ENCODE peak calls at places on chromosomes 3 and 15, in eight cellular contexts. F, H, D, R, P, L, Y and N are unnamed samples.
A peak's percentile ranks its signal among the peaks of the same experiment; 100 is the strongest.

GRCh38 chr15:77633134-77633912 is 611 bp upstream of the LINGO1 start:
- DNase-seq in R (peak; percentile 95), L (peak; percentile 72), Y (peak; percentile 97), F (peak; percentile 74), H (peak; percentile 93), D (peak; percentile 96), P (peak; percentile 85), N (peak; percentile 69)

GRCh38 chr3:6962796-6963195 is 101.9 kb downstream of the GRM7 start:
- DNase-seq in D (no peak), P (no peak), L (no peak), H (no peak), F (no peak), Y (no peak), R (peak; percentile 8), N (no peak)

GRCh38 chr15:43799945-43800285 is at the start of gene SERINC4:
- DNase-seq in Y (peak; percentile 66), R (no peak), L (no peak), F (no peak), P (no peak), H (no peak), D (no peak), N (peak; percentile 33)

GRCh38 chr3:129614927-129615363 is 8.5 kb upstream of the PLXND1 start:
- DNase-seq in Y (no peak), R (no peak), H (peak; percentile 50), F (no peak), P (no peak), D (no peak), L (no peak), N (no peak)

GRCh38 chr3:20246662-20247061 is 60.7 kb upstream of the SGO1 start:
- DNase-seq in P (no peak), Y (no peak), D (no peak), R (no peak), F (no peak), L (peak; percentile 43), H (no peak), N (no peak)

GRCh38 chr3:30112904-30113484 is 493.4 kb upstream of the TGFBR2 start:
- DNase-seq in F (peak; percentile 23), P (peak; percentile 85), R (peak; percentile 57), H (peak; percentile 70), D (peak; percentile 71), L (peak; percentile 36), Y (peak; percentile 54), N (peak; percentile 45)

GRCh38 chr3:127053979-127054378 is 71.1 kb downstream of the PLXNA1 start:
- DNase-seq in H (no peak), P (no peak), Y (no peak), L (no peak), F (no peak), D (no peak), R (no peak), N (no peak)

GRCh38 chr15:81155375-81156218 is 21.5 kb downstream of the CFAP161 start:
- DNase-seq in L (peak; percentile 82), P (peak; percentile 62), Y (peak; percentile 47), F (peak; percentile 45), H (peak; percentile 80), D (peak; percentile 49), R (peak; percentile 63), N (peak; percentile 62)

GRCh38 chr3:66407281-66408218 is 93.3 kb downstream of the LRIG1 start:
- DNase-seq in H (peak; percentile 64), Y (peak; percentile 67), L (peak; percentile 38), F (peak; percentile 19), R (peak; percentile 74), P (peak; percentile 67), D (peak; percentile 79), N (peak; percentile 78)

GRCh38 chr3:23314981-23315805 is 112.1 kb downstream of the UBE2E2 start:
- DNase-seq in F (no peak), R (no peak), H (peak; percentile 18), Y (no peak), L (no peak), P (peak; percentile 8), D (no peak), N (no peak)

GRCh38 chr3:8532251-8532831 is 30.7 kb downstream of the LMCD1 start:
- DNase-seq in P (peak; percentile 80), F (no peak), R (no peak), Y (no peak), L (no peak), H (peak; percentile 92), D (no peak), N (no peak)

GRCh38 chr3:194212869-194213320 is 76.9 kb downstream of the HES1 start:
- DNase-seq in P (no peak), R (no peak), D (peak; percentile 94), H (no peak), L (no peak), Y (peak; percentile 84), F (no peak), N (no peak)

GRCh38 chr3:197889204-197889930 is 60.6 kb upstream of the RPL35A start:
- DNase-seq in L (no peak), H (no peak), D (peak; percentile 60), R (peak; percentile 34), F (peak; percentile 8), P (peak; percentile 69), Y (peak; percentile 62), N (no peak)

GRCh38 chr3:187935623-187936156 is 190.4 kb upstream of the BCL6 start:
- DNase-seq in D (no peak), P (no peak), F (no peak), H (no peak), R (no peak), Y (no peak), L (peak; percentile 80), N (peak; percentile 91)

GRCh38 chr3:52155912-52156311 is 1.7 kb upstream of the POC1A start:
- DNase-seq in P (no peak), L (no peak), D (no peak), F (no peak), R (no peak), Y (no peak), H (no peak), N (no peak)

GRCh38 chr3:129608087-129608935 is 1.8 kb upstream of the PLXND1 start:
- DNase-seq in F (no peak), Y (peak; percentile 63), R (peak; percentile 44), D (peak; percentile 78), L (no peak), H (peak; percentile 48), P (peak; percentile 6), N (peak; percentile 58)

GRCh38 chr15:55344206-55344605 is 25.2 kb downstream of the PIGB start:
- DNase-seq in L (no peak), R (no peak), D (peak; percentile 74), F (no peak), Y (peak; percentile 34), P (no peak), H (peak; percentile 45), N (no peak)
- TF ChIP-seq EZH2phosphoT487 in L (no peak), R (no peak), D (no peak), F (no peak), Y (no peak), P (no peak), H (no peak), N (no peak)

GRCh38 chr15:38846351-38846750 is 281.7 kb upstream of the RASGRP1 start:
- DNase-seq in R (no peak), D (no peak), H (peak; percentile 31), Y (no peak), L (no peak), P (no peak), F (no peak), N (no peak)
- H3K4me1 ChIP-seq in R (peaks cover 14% of the 10 kb centered on the region), D (no peaks in the 10 kb centered on the region), H (peaks cover 55% of the 10 kb centered on the region), Y (no peaks in the 10 kb centered on the region), L (no peaks in the 10 kb centered on the region), P (no peaks in the 10 kb centered on the region), F (no peaks in the 10 kb centered on the region), N (no peaks in the 10 kb centered on the region)

DNA sequence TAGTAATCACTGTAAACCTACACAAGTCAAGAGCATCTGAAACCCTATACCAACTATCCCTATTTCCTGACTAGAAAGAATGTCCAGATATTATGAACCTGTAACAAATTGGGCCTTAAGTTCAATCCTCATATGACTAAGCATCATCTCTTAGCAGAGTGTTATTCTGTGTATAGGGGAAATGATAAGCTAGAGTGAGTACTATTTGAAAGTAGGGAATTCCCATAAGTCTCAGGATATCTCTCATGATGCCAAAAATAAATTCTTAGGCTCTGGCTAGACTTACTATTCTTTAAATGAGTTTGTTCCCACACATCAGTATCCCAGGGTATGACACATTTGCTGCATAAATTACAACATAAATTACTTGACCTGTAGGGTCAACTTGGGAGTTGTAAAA is 15.3 kb downstream of the MRPL47 start:
- DNase-seq in L (no peak), H (peak; percentile 23), R (no peak), D (no peak), P (no peak), Y (no peak), F (no peak), N (no peak)
- H3K4me2 ChIP-seq in L (no peak overlapping the region), H (no peak overlapping the region), R (no peak overlapping the region), D (no peak overlapping the region), P (no peak overlapping the region), Y (no peak overlapping the region), F (no peak overlapping the region), N (no peak overlapping the region)

GRCh38 chr15:39461536-39462140 is 119.2 kb upstream of the THBS1 start:
- DNase-seq in P (no peak), D (no peak), H (peak; percentile 57), R (no peak), L (no peak), F (no peak), Y (no peak), N (no peak)

GRCh38 chr15:39460748-39461147 is 120.1 kb upstream of the THBS1 start:
- DNase-seq in R (no peak), L (no peak), D (no peak), P (no peak), F (no peak), H (no peak), Y (no peak), N (no peak)

GRCh38 chr15:39465843-39466242 is 115.0 kb upstream of the THBS1 start:
- DNase-seq in D (no peak), R (no peak), F (no peak), Y (no peak), P (no peak), L (no peak), H (peak; percentile 36), N (no peak)

GRCh38 chr15:39459538-39459937 is 121.3 kb upstream of the THBS1 start:
- DNase-seq in F (no peak), R (no peak), H (peak; percentile 35), D (no peak), L (no peak), Y (no peak), P (no peak), N (no peak)

GRCh38 chr15:39462691-39463090 is 118.2 kb upstream of the THBS1 start:
- DNase-seq in D (no peak), L (no peak), H (peak; percentile 62), Y (no peak), R (no peak), F (no peak), P (peak; percentile 66), N (no peak)
- TF ChIP-seq EZH2phosphoT487 in D (no peak), L (no peak), H (no peak), Y (no peak), R (no peak), F (no peak), P (no peak), N (no peak)

GRCh38 chr3:141306276-141306675 is 62.0 kb upstream of the ZBTB38 start:
- DNase-seq in R (no peak), D (no peak), H (peak; percentile 51), Y (no peak), L (no peak), F (no peak), P (no peak), N (no peak)
- H3K4me1 ChIP-seq in R (no peaks in the 10 kb centered on the region), D (peaks cover 6% of the 10 kb centered on the region), H (peaks cover 23% of the 10 kb centered on the region), Y (no peaks in the 10 kb centered on the region), L (peaks cover 17% of the 10 kb centered on the region), F (peaks cover 19% of the 10 kb centered on the region), P (peaks cover 7% of the 10 kb centered on the region), N (no peaks in the 10 kb centered on the region)